ENCODE peak calls at places on chromosome 5, in ten cellular contexts. W is tibial artery; Q is CD4-positive, alpha-beta memory T cell; O is adrenal gland; L is RWPE2; R is endodermal cell; I is left ventricle myocardium inferior; T is suprapubic skin; V is gastrocnemius medialis; F is upper lobe of right lung. U is an unnamed sample.

GRCh38 chr5:148817606-148818005 is 8.8 kb upstream of the ADRB2 start:
- DNase-seq in L (no peak), T (no peak), R (no peak), I (no peak), Q (no peak), O (no peak), W (no peak), V (no peak), F (no peak), U (no peak)

GRCh38 chr5:159743234-159743633 is 173.0 kb upstream of the ADRA1B start:
- DNase-seq in O (no peak), F (no peak), T (no peak), L (no peak), W (no peak), Q (no peak), V (no peak), R (no peak), I (no peak), U (no peak)

GRCh38 chr5:159559337-159559736 is 229.1 kb upstream of the IL12B start:
- DNase-seq in W (no peak), L (no peak), I (no peak), T (no peak), R (no peak), V (no peak), F (no peak), Q (no peak), O (no peak), U (no peak)

GRCh38 chr5:15525679-15526275 is 25.8 kb downstream of the FBXL7 start:
- DNase-seq in Q (no peak), L (no peak), R (no peak), V (no peak), I (no peak), T (no peak), W (no peak), F (no peak), O (no peak), U (no peak)

GRCh38 chr5:126610163-126610562 is 9.4 kb downstream of the PHAX start:
- DNase-seq in I (no peak), L (no peak), V (no peak), R (no peak), F (no peak), W (no peak), Q (no peak), O (no peak), T (no peak), U (no peak)

GRCh38 chr5:9894571-9895304 is 264.6 kb upstream of the TAS2R1 start:
- DNase-seq in L (no peak), R (no peak), W (no peak), T (no peak), Q (no peak), I (no peak), O (no peak), F (no peak), V (no peak), U (no peak)

GRCh38 chr5:43602456-43602817 is 543 bp upstream of the NNT start:
- DNase-seq in W (no peak), O (peak; percentile 26), L (no peak), F (no peak), T (no peak), V (peak; percentile 45), I (peak; percentile 16), R (no peak), Q (peak; percentile 47), U (no peak)

GRCh38 chr5:142151436-142152382 is 43.1 kb downstream of the NDFIP1 start:
- DNase-seq in R (peak; percentile 72), W (no peak), T (no peak), L (no peak), Q (peak; percentile 56), F (no peak), V (no peak), O (peak; percentile 51), I (no peak), U (peak; percentile 69)

DNA sequence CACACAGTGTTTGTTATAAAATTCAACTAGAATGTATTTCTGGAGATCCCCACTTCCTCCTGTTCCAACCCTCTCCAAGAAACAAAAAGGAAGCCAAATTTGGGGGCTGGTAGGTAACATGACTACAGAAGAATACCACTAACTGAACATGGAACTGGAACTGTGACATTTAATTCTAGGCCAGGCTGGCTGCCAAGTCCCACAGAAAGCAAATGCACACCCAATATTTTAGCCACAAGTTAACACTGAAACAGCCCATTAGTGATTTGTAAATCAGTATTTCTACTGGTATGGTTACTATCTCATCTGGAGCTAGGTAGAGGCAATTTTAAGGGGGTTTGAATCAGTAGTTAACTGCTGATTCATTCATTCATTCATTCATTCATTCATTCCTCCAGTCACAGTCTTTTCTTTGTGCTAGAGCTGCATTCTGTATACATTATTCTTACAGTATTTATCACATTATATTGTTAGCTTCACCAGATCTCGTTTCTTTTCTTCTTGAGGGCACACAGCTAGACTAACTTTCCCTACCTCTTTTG is 131.7 kb upstream of the GDNF start:
- DNase-seq in T (no peak), R (no peak), V (no peak), L (no peak), W (no peak), O (no peak), I (no peak), Q (no peak), F (no peak), U (no peak)
- H3K27ac ChIP-seq in T (no peak overlapping the region), R (no peak overlapping the region), V (no peak overlapping the region), L (no peak overlapping the region), W (no peak overlapping the region), O (no peak overlapping the region), I (no peak overlapping the region), Q (no peak overlapping the region), F (no peak overlapping the region), U (no peak overlapping the region)

GRCh38 chr5:82355921-82356454 is 77.8 kb upstream of the RPS23 start:
- DNase-seq in V (no peak), W (no peak), O (no peak), F (no peak), R (no peak), T (no peak), I (no peak), L (no peak), Q (no peak), U (no peak)

GRCh38 chr5:82358454-82358853 is 80.3 kb upstream of the RPS23 start:
- DNase-seq in V (no peak), W (no peak), T (no peak), L (no peak), I (no peak), Q (no peak), R (no peak), O (no peak), F (no peak), U (no peak)

GRCh38 chr5:82355496-82355895 is 77.3 kb upstream of the RPS23 start:
- DNase-seq in T (no peak), V (no peak), W (no peak), L (no peak), F (no peak), R (no peak), Q (no peak), O (no peak), I (peak; percentile 34), U (no peak)

GRCh38 chr5:82355053-82355452 is 76.9 kb upstream of the RPS23 start:
- DNase-seq in L (no peak), F (no peak), T (no peak), R (no peak), O (no peak), Q (no peak), I (no peak), V (no peak), W (no peak), U (no peak)

GRCh38 chr5:82356808-82357671 is 78.9 kb upstream of the RPS23 start:
- DNase-seq in Q (peak; percentile 96), L (peak; percentile 99), I (peak; percentile 78), F (peak; percentile 67), O (peak; percentile 89), T (peak; percentile 90), W (peak; percentile 86), V (peak; percentile 74), R (peak; percentile 65), U (peak; percentile 94)
- H3K4me1 ChIP-seq in Q (peaks cover 34% of the 10 kb centered on the region), L (peaks cover 34% of the 10 kb centered on the region), I (peaks cover 44% of the 10 kb centered on the region), F (peaks cover 23% of the 10 kb centered on the region), O (peaks cover 40% of the 10 kb centered on the region), T (peaks cover 38% of the 10 kb centered on the region), W (peaks cover 21% of the 10 kb centered on the region), V (no peaks in the 10 kb centered on the region), R (no peaks in the 10 kb centered on the region), U (no peaks in the 10 kb centered on the region)

DNA sequence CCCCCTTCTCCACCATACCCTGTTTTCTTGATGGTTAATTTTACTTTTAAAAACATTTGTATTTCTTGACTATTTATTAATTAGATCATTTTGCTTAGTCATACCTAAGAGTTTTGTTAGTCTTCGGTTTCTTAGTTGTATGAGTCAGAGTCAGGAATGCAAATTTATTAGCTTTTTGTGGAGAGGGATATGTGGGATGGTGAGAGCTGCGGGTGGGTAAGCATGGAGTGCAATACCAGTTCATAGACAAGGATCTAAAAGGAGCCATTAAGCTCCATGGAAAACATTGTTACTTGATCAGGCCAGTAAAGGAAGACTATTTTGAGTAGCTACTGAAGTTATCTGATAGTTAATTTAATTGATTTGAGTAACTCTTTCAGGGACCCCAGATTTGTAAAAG is 77.5 kb downstream of the ZSWIM6 start:
- DNase-seq in Q (no peak), I (no peak), F (no peak), O (no peak), L (no peak), W (no peak), T (no peak), V (no peak), R (no peak), U (no peak)
- H3K27ac ChIP-seq in Q (no peak overlapping the region), I (no peak overlapping the region), F (no peak overlapping the region), O (peak overlapping the region; percentile 63), L (peak overlapping the region; percentile 90), W (peak overlapping the region; percentile 11), T (no peak overlapping the region), V (no peak overlapping the region), R (no peak overlapping the region), U (no peak overlapping the region)

GRCh38 chr5:171600736-171601265 is 181.4 kb downstream of the FGF18 start:
- DNase-seq in Q (no peak), W (no peak), F (no peak), O (no peak), T (peak; percentile 56), I (peak; percentile 42), V (peak; percentile 30), L (no peak), R (peak; percentile 30), U (peak; percentile 80)

GRCh38 chr5:171607863-171608262 is 177.8 kb upstream of the SMIM23 start:
- DNase-seq in Q (no peak), V (no peak), O (no peak), W (no peak), T (no peak), R (no peak), L (no peak), F (no peak), I (no peak), U (no peak)

GRCh38 chr5:171601266-171601881 is 181.9 kb downstream of the FGF18 start:
- DNase-seq in Q (no peak), W (no peak), L (no peak), F (no peak), O (no peak), R (peak; percentile 42), V (no peak), I (no peak), T (peak; percentile 66), U (no peak)

GRCh38 chr5:171606414-171607024 is 179.1 kb upstream of the SMIM23 start:
- DNase-seq in L (no peak), T (no peak), V (no peak), W (no peak), F (no peak), O (no peak), Q (no peak), R (no peak), I (no peak), U (no peak)

DNA sequence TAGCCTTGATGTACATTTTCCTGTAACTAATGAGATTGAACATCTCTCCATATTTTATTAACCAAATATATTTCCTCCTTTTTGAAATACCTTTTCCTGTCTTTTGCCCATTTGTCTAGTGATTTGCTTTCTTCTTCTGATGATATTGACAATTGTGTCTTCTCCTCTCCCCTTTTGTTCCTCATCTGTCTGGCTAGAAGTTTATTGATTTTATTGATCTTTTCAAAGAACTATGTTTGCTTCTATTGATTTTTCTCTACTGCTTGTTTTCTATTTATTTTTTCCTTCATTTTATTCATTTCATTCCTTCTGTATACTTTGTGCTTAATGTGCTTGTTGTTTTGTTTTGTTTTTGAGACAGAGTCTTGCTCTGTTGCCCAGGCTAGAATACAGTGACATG is 181.4 kb upstream of the SMIM23 start:
- DNase-seq in L (no peak), I (no peak), V (no peak), T (no peak), W (no peak), F (no peak), R (no peak), O (no peak), Q (no peak), U (no peak)
- H3K4me1 ChIP-seq in L (no peaks in the 10 kb centered on the region), I (no peaks in the 10 kb centered on the region), V (no peaks in the 10 kb centered on the region), T (no peaks in the 10 kb centered on the region), W (peaks cover 5% of the 10 kb centered on the region), F (peaks cover 6% of the 10 kb centered on the region), R (no peaks in the 10 kb centered on the region), O (no peaks in the 10 kb centered on the region), Q (no peaks in the 10 kb centered on the region), U (no peaks in the 10 kb centered on the region)